ENCODE peak calls at places on chromosome 12, in eight cellular contexts. J is lung; F is neuronal stem cell; V is pancreas; X is psoas muscle; S is heart left ventricle; K is CD8-positive, alpha-beta memory T cell; R is testis. G is an unnamed sample. For H3K4me1, the result is how much of the 10 kb centered on the place peaks cover.

GRCh38 chr12:71124833-71125460 is 32.9 kb downstream of the TSPAN8 start:
- DNase-seq in J (no peak), F (no peak), V (no peak), X (no peak), S (no peak), K (no peak), R (no peak), G (no peak)

GRCh38 chr12:50545783-50546182 is 41.0 kb downstream of the DIP2B start:
- DNase-seq in J (no peak), F (no peak), V (no peak), X (no peak), S (no peak), K (no peak), R (no peak), G (no peak)

GRCh38 chr12:32198555-32198954 is 91.9 kb downstream of the BICD1 start:
- DNase-seq in J (no peak), F (no peak), V (no peak), X (no peak), S (no peak), K (no peak), R (no peak), G (no peak)

GRCh38 chr12:76085159-76085868 is 829 bp upstream of the NAP1L1 start:
- DNase-seq in J (no peak), F (peak), V (no peak), X (no peak), S (no peak), K (peak), R (peak), G (peak)

GRCh38 chr12:111976860-111977259 is 36.1 kb downstream of the TMEM116 start:
- DNase-seq in J (no peak), F (no peak), V (no peak), X (no peak), S (no peak), K (no peak), R (no peak), G (no peak)

GRCh38 chr12:47091009-47091408 is 11.2 kb upstream of the AMIGO2 start:
- DNase-seq in J (no peak), F (no peak), V (no peak), X (no peak), S (no peak), K (no peak), R (no peak), G (no peak)

GRCh38 chr12:28242129-28242887 is 52.1 kb downstream of the CCDC91 start:
- DNase-seq in J (no peak), F (no peak), V (no peak), X (no peak), S (no peak), K (no peak), R (no peak), G (no peak)

GRCh38 chr12:62629413-62629812 is 162.8 kb downstream of the MON2 start:
- DNase-seq in J (no peak), F (no peak), V (no peak), X (no peak), S (no peak), K (no peak), R (no peak), G (no peak)

GRCh38 chr12:87274594-87275245 is 754.5 kb downstream of the C12orf50 start:
- DNase-seq in J (no peak), F (no peak), V (no peak), X (no peak), S (no peak), K (no peak), R (no peak), G (no peak)

GRCh38 chr12:109645194-109645593 is 68.4 kb upstream of the FAM222A start:
- DNase-seq in J (no peak), F (no peak), V (no peak), X (no peak), S (no peak), K (no peak), R (no peak), G (no peak)

GRCh38 chr12:54222609-54223008 is 33.8 kb upstream of the SMUG1 start:
- DNase-seq in J (no peak), F (no peak), V (no peak), X (no peak), S (no peak), K (no peak), R (no peak), G (no peak)

GRCh38 chr12:46677749-46678148 is 148.0 kb downstream of the SLC38A4 start:
- DNase-seq in J (no peak), F (no peak), V (no peak), X (no peak), S (no peak), K (no peak), R (no peak), G (no peak)

GRCh38 chr12:105672576-105672975 is 342.1 kb downstream of the C12orf75 start:
- DNase-seq in J (peak), F (no peak), V (no peak), X (peak), S (peak), K (no peak), R (peak), G (no peak)
- H3K27ac ChIP-seq in J (no peak), F (no peak), V (no peak), X (peak), S (peak), K (no peak), R (no peak), G (no peak)

GRCh38 chr12:89859513-89860220 is 151.0 kb upstream of the ATP2B1 start:
- DNase-seq in J (no peak), F (no peak), V (no peak), X (no peak), S (no peak), K (peak), R (no peak), G (peak)
- H3K4me1 ChIP-seq in J (under half), F (under half), V (under half), X (under half), S (under half), K (under half), R (under half), G (half or more)

GRCh38 chr12:41202051-41202450 is 13.9 kb downstream of the PDZRN4 start:
- DNase-seq in J (no peak), F (no peak), V (no peak), X (no peak), S (no peak), K (no peak), R (peak), G (no peak)
- H3K4me3 ChIP-seq in J (no peak), F (no peak), V (no peak), X (no peak), S (no peak), K (no peak), R (no peak), G (no peak)

GRCh38 chr12:96258451-96258933 is 64.3 kb downstream of the ELK3 start:
- DNase-seq in J (no peak), F (no peak), V (peak), X (peak), S (peak), K (peak), R (no peak), G (no peak)

GRCh38 chr12:96255077-96255476 is 60.9 kb downstream of the ELK3 start:
- DNase-seq in J (peak), F (no peak), V (no peak), X (peak), S (no peak), K (no peak), R (no peak), G (no peak)

GRCh38 chr12:96260644-96261043 is 66.5 kb downstream of the ELK3 start:
- DNase-seq in J (no peak), F (no peak), V (no peak), X (no peak), S (no peak), K (no peak), R (no peak), G (no peak)

GRCh38 chr12:96256672-96257361 is 62.6 kb downstream of the ELK3 start:
- DNase-seq in J (no peak), F (no peak), V (no peak), X (no peak), S (no peak), K (no peak), R (no peak), G (no peak)

GRCh38 chr12:96257550-96258392 is 63.6 kb downstream of the ELK3 start:
- DNase-seq in J (no peak), F (no peak), V (peak), X (no peak), S (no peak), K (no peak), R (no peak), G (no peak)
- H3K27ac ChIP-seq in J (peak), F (peak), V (peak), X (no peak), S (peak), K (no peak), R (no peak), G (no peak)